ENCODE peak calls at places on chromosomes 2 and 18, in four cellular contexts. V is A549, L is GM12878, F is HepG2. I is an unnamed sample.

GRCh38 chr2:222290691-222291484 is 7.9 kb downstream of the PAX3 start:
- DNase-seq in V (no peak), L (no peak), F (no peak), I (peak)

GRCh38 chr2:32632089-32632488 is 4.2 kb downstream of the TTC27 start:
- DNase-seq in V (peak), L (no peak), F (no peak), I (no peak)

GRCh38 chr18:13376841-13377351 is 158.3 kb downstream of the LDLRAD4 start:
- DNase-seq in V (no peak), L (no peak), F (no peak), I (no peak)

GRCh38 chr2:142819411-142819810 is 58.1 kb upstream of the KYNU start:
- DNase-seq in V (no peak), L (no peak), F (no peak), I (no peak)

GRCh38 chr2:181673178-181673577 is 7.1 kb downstream of the NEUROD1 start:
- DNase-seq in V (no peak), L (peak), F (no peak), I (no peak)

GRCh38 chr18:59897321-59897954 is 2.4 kb upstream of the PMAIP1 start:
- DNase-seq in V (no peak), L (no peak), F (no peak), I (no peak)

GRCh38 chr18:37403788-37404187 is 161.8 kb downstream of the CELF4 start:
- DNase-seq in V (no peak), L (no peak), F (no peak), I (no peak)

GRCh38 chr18:46754188-46754587 is 2.7 kb downstream of the ST8SIA5 start:
- DNase-seq in V (no peak), L (peak), F (no peak), I (no peak)

GRCh38 chr2:216109962-216110614 is 940 bp downstream of the XRCC5 start:
- DNase-seq in V (peak), L (no peak), F (peak), I (no peak)

DNA sequence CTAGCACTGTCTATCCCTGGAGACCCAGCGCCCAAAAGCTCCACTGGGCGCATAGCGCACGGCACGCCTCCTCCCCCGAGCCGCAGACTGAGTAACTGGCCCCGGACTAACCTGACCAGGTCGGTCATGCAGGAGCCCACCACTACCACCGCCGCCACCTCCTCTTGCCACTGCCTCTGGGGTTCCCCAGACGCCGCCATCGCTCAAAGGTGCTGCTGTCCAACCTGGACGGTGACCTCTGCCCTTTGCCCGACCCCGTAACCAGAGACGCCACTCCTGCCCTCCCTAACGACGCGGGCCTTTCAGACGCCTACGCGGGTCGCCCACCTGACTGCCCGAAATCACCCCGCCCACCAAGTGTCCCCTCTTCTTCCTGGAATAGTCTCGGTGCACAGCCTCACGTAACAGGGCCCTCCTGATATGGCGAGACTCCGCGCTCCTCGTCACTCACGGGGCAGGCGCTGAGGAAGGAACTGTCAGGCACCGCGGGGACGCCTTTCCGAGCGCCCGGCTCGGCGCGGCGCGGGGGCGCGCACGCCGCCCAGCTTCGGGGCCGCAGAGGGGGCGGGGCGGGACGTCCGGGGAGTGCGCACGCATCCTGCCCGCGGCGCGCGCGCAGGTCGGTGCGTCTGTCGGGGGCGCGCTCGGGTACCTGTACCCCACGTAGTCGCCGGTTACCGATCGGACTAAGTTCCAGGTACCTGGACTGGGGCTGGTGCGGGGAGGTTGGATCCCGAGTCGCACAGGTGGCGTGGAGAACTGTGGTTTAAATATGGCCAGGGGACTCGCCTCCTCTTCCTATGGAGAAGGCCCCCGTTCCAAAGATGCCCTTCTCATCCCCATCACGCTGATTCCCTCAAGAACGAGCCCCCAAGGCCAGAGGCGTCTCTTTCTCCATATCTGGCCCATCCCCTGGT is at the start of the genes BABAM2 and RBKS:
- DNase-seq in V (peak), L (peak), F (peak), I (peak)
- TF ChIP-seq REST in V (no peak), L (peak), F (peak), I (peak)

DNA sequence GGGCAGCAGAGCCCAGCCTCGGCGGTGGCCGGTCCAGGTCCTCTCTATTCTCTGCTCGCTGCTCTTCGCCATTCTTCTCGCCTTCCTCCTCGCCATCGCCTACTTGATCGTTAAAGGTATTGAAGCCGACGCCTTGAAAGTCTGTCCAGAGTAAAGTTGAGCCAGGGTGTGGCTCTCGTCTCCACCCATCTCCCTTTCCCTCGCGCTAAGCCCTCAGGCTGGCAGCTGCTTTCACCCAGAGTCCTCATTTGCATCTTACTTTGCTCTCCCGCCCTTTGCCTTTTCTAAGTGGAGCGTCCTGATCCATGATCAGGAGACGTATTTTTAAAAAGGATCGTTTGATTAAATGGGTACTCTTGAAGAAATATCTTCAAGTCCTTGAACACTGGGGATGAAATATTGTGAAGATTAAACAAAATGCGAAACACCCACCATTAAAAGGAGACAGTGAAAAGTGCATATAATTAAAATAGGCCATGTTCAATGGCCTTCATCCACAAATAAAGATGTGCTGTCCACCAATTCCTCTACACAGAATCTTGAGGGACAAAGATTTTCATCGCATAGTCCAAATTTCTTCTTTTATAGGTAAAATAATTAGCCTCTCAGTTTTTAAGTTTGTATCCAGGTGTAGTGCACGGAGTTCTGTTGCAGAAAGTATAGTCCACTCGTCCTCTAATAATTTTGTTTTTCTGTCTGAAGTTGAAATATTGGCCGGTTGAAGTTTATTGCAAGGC is 657 bp downstream of the ARL6IP6 start:
- DNase-seq in V (peak), L (peak), F (peak), I (peak)
- TF ChIP-seq PBX3 in V (no peak), L (no peak), F (no peak), I (no peak)

GRCh38 chr2:30447149-30448045 is at the start of gene LCLAT1:
- DNase-seq in V (peak), L (peak), F (peak), I (peak)
- TF ChIP-seq REST in V (peak), L (no peak), F (no peak), I (no peak)

GRCh38 chr2:21008014-21008789 is 35.7 kb downstream of the APOB start:
- DNase-seq in V (no peak), L (no peak), F (no peak), I (no peak)
- TF ChIP-seq PBX3 in V (no peak), L (no peak), F (no peak), I (no peak)

GRCh38 chr2:23320058-23320457 is 64.9 kb upstream of the KLHL29 start:
- DNase-seq in V (no peak), L (no peak), F (no peak), I (no peak)
- TF ChIP-seq REST in V (no peak), L (no peak), F (no peak), I (no peak)

GRCh38 chr2:15976334-15976733 is 36.0 kb downstream of the MYCN start:
- DNase-seq in V (no peak), L (no peak), F (no peak), I (no peak)
- TF ChIP-seq PBX3 in V (no peak), L (no peak), F (no peak), I (no peak)

GRCh38 chr2:163736433-163737168 is 793 bp upstream of the FIGN start:
- DNase-seq in V (peak), L (no peak), F (peak), I (peak)

GRCh38 chr2:163737169-163737439 is 1.3 kb upstream of the FIGN start:
- DNase-seq in V (no peak), L (no peak), F (no peak), I (no peak)

GRCh38 chr2:163734911-163735691 is 707 bp downstream of the FIGN start:
- DNase-seq in V (no peak), L (no peak), F (no peak), I (peak)

GRCh38 chr2:163735692-163736432 is at the start of gene FIGN:
- DNase-seq in V (peak), L (no peak), F (peak), I (peak)

DNA sequence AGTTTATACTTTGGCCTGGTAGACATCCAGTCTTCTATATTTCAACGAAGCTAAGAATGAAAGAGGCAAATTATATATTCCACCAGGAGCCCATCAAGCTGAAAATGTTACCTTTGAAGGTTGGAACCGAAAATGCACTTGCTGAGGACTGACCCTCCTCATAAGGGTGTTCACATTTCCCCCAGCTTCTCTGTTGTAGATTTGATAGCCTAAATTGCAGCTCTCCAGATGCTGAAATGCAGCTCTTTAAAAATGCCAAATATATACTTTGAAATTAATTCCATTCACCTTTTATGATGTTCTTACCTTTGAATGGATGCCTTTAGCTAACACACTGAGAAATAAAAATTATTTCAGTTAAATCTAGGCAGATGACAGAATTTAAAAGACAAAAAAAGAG is 1.8 kb upstream of the FIGN start:
- DNase-seq in V (no peak), L (no peak), F (no peak), I (no peak)
- TF ChIP-seq REST in V (peak), L (no peak), F (no peak), I (peak)

GRCh38 chr2:95044598-95044997 is 19.1 kb downstream of the MAL start:
- DNase-seq in V (no peak), L (no peak), F (no peak), I (no peak)

GRCh38 chr2:95041060-95041823 is 15.7 kb downstream of the MAL start:
- DNase-seq in V (no peak), L (no peak), F (no peak), I (no peak)

GRCh38 chr2:95041824-95042442 is 16.4 kb downstream of the MAL start:
- DNase-seq in V (no peak), L (no peak), F (no peak), I (no peak)

GRCh38 chr2:95043300-95043786 is 17.8 kb downstream of the MAL start:
- DNase-seq in V (no peak), L (peak), F (no peak), I (no peak)

DNA sequence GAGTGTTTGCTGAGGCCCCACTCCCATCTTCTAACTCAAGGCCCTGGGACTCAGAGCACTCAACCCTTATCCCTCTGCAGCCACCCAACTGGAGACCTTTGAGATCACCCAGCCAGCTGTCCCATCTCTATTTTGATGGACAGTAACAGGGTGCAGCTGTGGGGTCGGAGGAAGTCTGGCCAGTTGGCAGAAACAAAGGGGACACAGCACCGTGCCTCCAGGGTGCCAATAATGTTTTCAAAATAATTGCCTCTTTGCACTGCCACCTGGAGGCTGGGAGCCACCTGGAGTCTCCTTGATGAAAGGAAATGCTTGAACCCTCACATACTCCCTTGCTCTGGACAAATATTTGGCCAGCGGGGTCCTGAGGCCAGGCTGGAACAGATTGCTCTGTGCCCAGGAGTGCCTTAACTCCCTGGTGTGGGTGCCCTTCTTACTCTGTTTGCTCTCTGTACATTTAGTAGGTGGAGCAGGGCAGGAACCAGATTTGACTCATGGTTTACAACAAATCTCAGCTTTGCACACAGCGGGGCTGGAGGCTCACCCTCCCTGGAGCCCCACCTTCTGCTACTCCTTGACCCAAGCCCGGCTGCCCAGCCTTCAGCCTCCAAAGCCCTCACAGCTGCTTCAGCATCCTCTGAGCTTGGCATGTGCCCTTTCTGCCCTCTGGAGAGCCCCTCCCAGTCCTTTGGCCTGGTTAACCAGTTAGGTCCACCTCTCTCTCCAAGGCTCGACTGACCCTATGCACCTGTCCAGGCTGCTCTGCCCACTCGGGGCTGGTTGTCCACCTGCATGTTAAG is 17.2 kb downstream of the MAL start:
- DNase-seq in V (no peak), L (no peak), F (no peak), I (no peak)
- TF ChIP-seq PBX3 in V (no peak), L (no peak), F (no peak), I (no peak)

I was measured in SK-N-SH.